ENCODE peak calls at places on chromosome 10, in six cellular contexts. One of them, this sample, is unnamed.

GRCh38 chr10:44465430-44466115 is 80.7 kb upstream of the CXCL12 start:
- DNase-seq in cardiac muscle cell: no peak
- DNase-seq in body of pancreas: no peak
- DNase-seq in transverse colon: no peak
- DNase-seq in astrocyte: peak
- DNase-seq in ovary: no peak
- DNase-seq in this sample: no peak

GRCh38 chr10:120414946-120415345 is 42.1 kb upstream of the PLPP4 start:
- DNase-seq in cardiac muscle cell: no peak
- DNase-seq in body of pancreas: no peak
- DNase-seq in transverse colon: no peak
- DNase-seq in astrocyte: no peak
- DNase-seq in ovary: no peak
- DNase-seq in this sample: no peak

GRCh38 chr10:111373696-111374095 is 296.9 kb downstream of the ADRA2A start:
- DNase-seq in cardiac muscle cell: no peak
- DNase-seq in body of pancreas: no peak
- DNase-seq in transverse colon: no peak
- DNase-seq in astrocyte: no peak
- DNase-seq in ovary: no peak
- DNase-seq in this sample: no peak

GRCh38 chr10:64486149-64486548 is 964.9 kb downstream of the REEP3 start:
- DNase-seq in cardiac muscle cell: peak
- DNase-seq in body of pancreas: no peak
- DNase-seq in transverse colon: no peak
- DNase-seq in astrocyte: peak
- DNase-seq in ovary: no peak
- DNase-seq in this sample: no peak

GRCh38 chr10:86367339-86367951 is 850 bp upstream of the GRID1 start:
- DNase-seq in cardiac muscle cell: peak
- DNase-seq in body of pancreas: no peak
- DNase-seq in transverse colon: no peak
- DNase-seq in astrocyte: no peak
- DNase-seq in ovary: peak
- DNase-seq in this sample: no peak

GRCh38 chr10:88990528-88991160 is at the start of gene FAS:
- DNase-seq in cardiac muscle cell: peak
- DNase-seq in body of pancreas: peak
- DNase-seq in transverse colon: peak
- DNase-seq in astrocyte: peak
- DNase-seq in ovary: peak
- DNase-seq in this sample: peak

GRCh38 chr10:23643396-23643795 is 204.5 kb downstream of the OTUD1 start:
- DNase-seq in cardiac muscle cell: no peak
- DNase-seq in body of pancreas: peak
- DNase-seq in transverse colon: peak
- DNase-seq in astrocyte: no peak
- DNase-seq in ovary: no peak
- DNase-seq in this sample: peak

GRCh38 chr10:78551184-78552005 is 517.4 kb upstream of the ZMIZ1 start:
- DNase-seq in cardiac muscle cell: no peak
- DNase-seq in body of pancreas: no peak
- DNase-seq in transverse colon: no peak
- DNase-seq in astrocyte: no peak
- DNase-seq in ovary: no peak
- DNase-seq in this sample: no peak

GRCh38 chr10:33234779-33235178 is 99.7 kb downstream of the NRP1 start:
- DNase-seq in cardiac muscle cell: peak
- DNase-seq in body of pancreas: no peak
- DNase-seq in transverse colon: no peak
- DNase-seq in astrocyte: peak
- DNase-seq in ovary: peak
- DNase-seq in this sample: no peak
- H3K27ac ChIP-seq in cardiac muscle cell: peak
- H3K27ac ChIP-seq in body of pancreas: no peak
- H3K27ac ChIP-seq in transverse colon: no peak
- H3K27ac ChIP-seq in astrocyte: peak
- H3K27ac ChIP-seq in ovary: no peak
- H3K27ac ChIP-seq in this sample: peak

GRCh38 chr10:101308051-101308450 is 45.9 kb upstream of the BTRC start:
- DNase-seq in cardiac muscle cell: no peak
- DNase-seq in body of pancreas: no peak
- DNase-seq in transverse colon: no peak
- DNase-seq in astrocyte: no peak
- DNase-seq in ovary: no peak
- DNase-seq in this sample: no peak

GRCh38 chr10:101311440-101312067 is 42.4 kb upstream of the BTRC start:
- DNase-seq in cardiac muscle cell: peak
- DNase-seq in body of pancreas: peak
- DNase-seq in transverse colon: no peak
- DNase-seq in astrocyte: no peak
- DNase-seq in ovary: peak
- DNase-seq in this sample: no peak

GRCh38 chr10:101305241-101306230 is 48.4 kb upstream of the BTRC start:
- DNase-seq in cardiac muscle cell: no peak
- DNase-seq in body of pancreas: peak
- DNase-seq in transverse colon: no peak
- DNase-seq in astrocyte: no peak
- DNase-seq in ovary: no peak
- DNase-seq in this sample: no peak

DNA sequence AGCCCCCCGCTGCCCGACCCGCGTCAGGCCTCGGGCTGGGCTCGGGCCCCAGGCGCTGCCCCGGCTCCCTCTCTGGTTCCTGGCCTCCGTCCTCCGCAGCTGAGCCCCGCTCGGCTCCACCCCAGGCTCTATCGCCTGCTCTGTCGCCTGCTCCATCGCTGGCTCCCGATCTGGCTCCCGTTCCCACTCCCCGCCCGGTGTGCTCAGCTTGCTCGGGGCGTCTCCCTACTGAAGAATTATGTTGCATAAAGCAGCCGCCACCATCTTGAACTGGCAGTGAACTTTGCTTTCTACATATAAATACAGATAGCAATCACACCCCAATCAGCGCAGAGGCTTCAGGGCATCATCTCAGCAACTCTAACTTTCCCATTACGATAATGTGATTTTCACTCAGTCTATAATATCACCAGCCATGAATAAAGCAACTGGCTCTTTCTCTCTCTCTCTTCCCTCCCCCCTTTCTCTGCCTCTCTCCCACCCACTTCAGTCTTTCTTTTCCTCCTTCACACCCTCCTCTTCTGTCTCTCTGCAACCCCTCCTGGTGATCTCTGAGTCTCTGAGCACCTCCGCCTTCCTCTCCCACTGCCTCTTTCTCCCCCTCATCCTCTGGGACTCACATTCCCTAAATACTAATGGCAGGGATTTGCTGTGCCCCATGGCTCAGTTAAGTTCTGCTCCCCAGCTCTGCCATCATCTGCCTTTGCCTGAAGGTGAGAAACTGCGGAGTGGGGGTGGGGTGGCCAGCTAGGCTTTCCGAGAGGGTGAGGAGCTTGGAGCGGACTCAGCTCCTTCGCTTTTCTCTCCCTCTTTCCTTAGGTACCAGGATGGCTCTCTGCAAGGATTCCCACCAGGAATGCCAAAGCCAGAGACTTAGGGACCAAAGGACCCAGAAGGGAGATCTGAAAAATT is 43.2 kb upstream of the BTRC start:
- DNase-seq in cardiac muscle cell: no peak
- DNase-seq in body of pancreas: peak
- DNase-seq in transverse colon: no peak
- DNase-seq in astrocyte: no peak
- DNase-seq in ovary: peak
- DNase-seq in this sample: no peak
- H3K4me3 ChIP-seq in cardiac muscle cell: peak
- H3K4me3 ChIP-seq in body of pancreas: no peak
- H3K4me3 ChIP-seq in transverse colon: no peak
- H3K4me3 ChIP-seq in astrocyte: no peak
- H3K4me3 ChIP-seq in ovary: no peak
- H3K4me3 ChIP-seq in this sample: peak

GRCh38 chr10:43218951-43219837 is 47.7 kb downstream of the RASGEF1A start:
- DNase-seq in cardiac muscle cell: no peak
- DNase-seq in body of pancreas: no peak
- DNase-seq in transverse colon: no peak
- DNase-seq in astrocyte: no peak
- DNase-seq in ovary: no peak
- DNase-seq in this sample: peak

GRCh38 chr10:43218206-43218950 is 48.5 kb downstream of the RASGEF1A start:
- DNase-seq in cardiac muscle cell: peak
- DNase-seq in body of pancreas: no peak
- DNase-seq in transverse colon: no peak
- DNase-seq in astrocyte: peak
- DNase-seq in ovary: no peak
- DNase-seq in this sample: peak

GRCh38 chr10:43221419-43222293 is 45.2 kb downstream of the RASGEF1A start:
- DNase-seq in cardiac muscle cell: no peak
- DNase-seq in body of pancreas: no peak
- DNase-seq in transverse colon: peak
- DNase-seq in astrocyte: no peak
- DNase-seq in ovary: no peak
- DNase-seq in this sample: peak

GRCh38 chr10:43220971-43221418 is 45.9 kb downstream of the RASGEF1A start:
- DNase-seq in cardiac muscle cell: no peak
- DNase-seq in body of pancreas: no peak
- DNase-seq in transverse colon: peak
- DNase-seq in astrocyte: no peak
- DNase-seq in ovary: no peak
- DNase-seq in this sample: no peak

GRCh38 chr10:43219848-43220247 is 47.0 kb downstream of the RASGEF1A start:
- DNase-seq in cardiac muscle cell: no peak
- DNase-seq in body of pancreas: no peak
- DNase-seq in transverse colon: no peak
- DNase-seq in astrocyte: no peak
- DNase-seq in ovary: no peak
- DNase-seq in this sample: peak
- H3K27ac ChIP-seq in cardiac muscle cell: no peak
- H3K27ac ChIP-seq in body of pancreas: no peak
- H3K27ac ChIP-seq in transverse colon: no peak
- H3K27ac ChIP-seq in astrocyte: no peak
- H3K27ac ChIP-seq in ovary: no peak
- H3K27ac ChIP-seq in this sample: no peak

DNA sequence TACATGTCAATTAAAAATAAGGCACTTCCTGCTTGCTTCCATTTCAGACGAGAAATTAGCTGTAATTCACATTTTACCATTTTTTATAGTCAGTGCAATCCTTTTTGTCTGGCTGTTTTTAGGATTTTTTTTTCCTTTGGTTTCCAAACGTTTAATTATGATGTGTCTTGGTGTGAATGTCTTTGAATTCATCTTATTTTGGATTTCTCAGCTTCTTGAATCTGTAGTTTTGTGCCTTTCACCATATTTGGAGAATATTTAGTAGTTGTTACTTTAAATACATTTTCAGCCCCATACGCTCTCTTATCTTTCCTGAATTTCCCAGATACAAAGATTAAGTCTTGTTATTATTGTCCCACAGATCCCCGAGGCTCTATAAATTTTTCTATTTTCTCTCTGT is 2.4 kb upstream of the SCART1 start:
- DNase-seq in cardiac muscle cell: no peak
- DNase-seq in body of pancreas: no peak
- DNase-seq in transverse colon: no peak
- DNase-seq in astrocyte: no peak
- DNase-seq in ovary: no peak
- DNase-seq in this sample: no peak
- H3K4me3 ChIP-seq in cardiac muscle cell: no peak
- H3K4me3 ChIP-seq in body of pancreas: no peak
- H3K4me3 ChIP-seq in transverse colon: no peak
- H3K4me3 ChIP-seq in astrocyte: no peak
- H3K4me3 ChIP-seq in ovary: no peak
- H3K4me3 ChIP-seq in this sample: no peak

GRCh38 chr10:75220258-75220657 is 9.7 kb downstream of the VDAC2 start:
- DNase-seq in cardiac muscle cell: no peak
- DNase-seq in body of pancreas: no peak
- DNase-seq in transverse colon: no peak
- DNase-seq in astrocyte: no peak
- DNase-seq in ovary: no peak
- DNase-seq in this sample: no peak
- H3K27ac ChIP-seq in cardiac muscle cell: peak
- H3K27ac ChIP-seq in body of pancreas: no peak
- H3K27ac ChIP-seq in transverse colon: no peak
- H3K27ac ChIP-seq in astrocyte: no peak
- H3K27ac ChIP-seq in ovary: no peak
- H3K27ac ChIP-seq in this sample: no peak

GRCh38 chr10:123150229-123150985 is 2.5 kb downstream of the HMX2 start:
- DNase-seq in cardiac muscle cell: no peak
- DNase-seq in body of pancreas: no peak
- DNase-seq in transverse colon: no peak
- DNase-seq in astrocyte: no peak
- DNase-seq in ovary: no peak
- DNase-seq in this sample: peak
- H3K4me3 ChIP-seq in cardiac muscle cell: peak
- H3K4me3 ChIP-seq in body of pancreas: no peak
- H3K4me3 ChIP-seq in transverse colon: no peak
- H3K4me3 ChIP-seq in astrocyte: peak
- H3K4me3 ChIP-seq in ovary: no peak
- H3K4me3 ChIP-seq in this sample: no peak

GRCh38 chr10:15385552-15386455 is 14.7 kb upstream of the FAM171A1 start:
- DNase-seq in cardiac muscle cell: no peak
- DNase-seq in body of pancreas: no peak
- DNase-seq in transverse colon: no peak
- DNase-seq in astrocyte: no peak
- DNase-seq in ovary: no peak
- DNase-seq in this sample: no peak
- H3K27ac ChIP-seq in cardiac muscle cell: no peak
- H3K27ac ChIP-seq in body of pancreas: no peak
- H3K27ac ChIP-seq in transverse colon: peak
- H3K27ac ChIP-seq in astrocyte: no peak
- H3K27ac ChIP-seq in ovary: no peak
- H3K27ac ChIP-seq in this sample: no peak

GRCh38 chr10:33332183-33333031 is 2.1 kb downstream of the NRP1 start:
- DNase-seq in cardiac muscle cell: peak
- DNase-seq in body of pancreas: no peak
- DNase-seq in transverse colon: no peak
- DNase-seq in astrocyte: peak
- DNase-seq in ovary: no peak
- DNase-seq in this sample: no peak
- H3K4me3 ChIP-seq in cardiac muscle cell: peak
- H3K4me3 ChIP-seq in body of pancreas: no peak
- H3K4me3 ChIP-seq in transverse colon: peak
- H3K4me3 ChIP-seq in astrocyte: peak
- H3K4me3 ChIP-seq in ovary: peak
- H3K4me3 ChIP-seq in this sample: peak

GRCh38 chr10:132570771-132571564 is 33.4 kb downstream of the INPP5A start:
- DNase-seq in cardiac muscle cell: no peak
- DNase-seq in body of pancreas: peak
- DNase-seq in transverse colon: peak
- DNase-seq in astrocyte: no peak
- DNase-seq in ovary: peak
- DNase-seq in this sample: peak
- H3K27ac ChIP-seq in cardiac muscle cell: peak
- H3K27ac ChIP-seq in body of pancreas: no peak
- H3K27ac ChIP-seq in transverse colon: peak
- H3K27ac ChIP-seq in astrocyte: no peak
- H3K27ac ChIP-seq in ovary: no peak
- H3K27ac ChIP-seq in this sample: no peak

GRCh38 chr10:110181911-110182310 is 25.5 kb upstream of the MXI1 start:
- DNase-seq in cardiac muscle cell: no peak
- DNase-seq in body of pancreas: no peak
- DNase-seq in transverse colon: no peak
- DNase-seq in astrocyte: no peak
- DNase-seq in ovary: no peak
- DNase-seq in this sample: no peak
- H3K4me3 ChIP-seq in cardiac muscle cell: no peak
- H3K4me3 ChIP-seq in body of pancreas: no peak
- H3K4me3 ChIP-seq in transverse colon: no peak
- H3K4me3 ChIP-seq in astrocyte: no peak
- H3K4me3 ChIP-seq in ovary: no peak
- H3K4me3 ChIP-seq in this sample: no peak